ENCODE peak calls at places on chromosomes 7 and 10, in seven cellular contexts. P is body of pancreas; F is right cardiac atrium; S is IMR-90; Q is effector memory CD4-positive, alpha-beta T cell; W is heart left ventricle; R is upper lobe of right lung. J is an unnamed sample. For H3K27me3, the result is how much of the 10 kb centered on the place peaks cover.

GRCh38 chr7:105439174-105439893 is 50.6 kb upstream of the SRPK2 start:
- DNase-seq in S (peak), Q (no peak), W (no peak), F (no peak), R (peak), P (no peak), J (no peak)

GRCh38 chr7:50068850-50069551 is 24.0 kb downstream of the ZPBP start:
- DNase-seq in W (peak), P (peak), Q (no peak), F (no peak), R (no peak), S (no peak), J (no peak)

GRCh38 chr10:117543245-117543998 is 876 bp downstream of the EMX2 start:
- DNase-seq in F (peak), S (no peak), Q (no peak), W (no peak), P (no peak), R (no peak), J (no peak)

GRCh38 chr10:106609867-106610266 is 554.6 kb downstream of the SORCS1 start:
- DNase-seq in F (no peak), P (no peak), S (no peak), Q (no peak), W (no peak), R (no peak), J (no peak)

GRCh38 chr10:86585037-86585725 is 63.6 kb upstream of the WAPL start:
- DNase-seq in F (peak), P (peak), R (peak), S (peak), Q (peak), W (peak), J (peak)

GRCh38 chr10:111323567-111323966 is 246.7 kb downstream of the ADRA2A start:
- DNase-seq in P (no peak), W (no peak), Q (no peak), R (no peak), F (no peak), S (no peak), J (no peak)

GRCh38 chr7:92402920-92403759 is 44.1 kb upstream of the GATAD1 start:
- DNase-seq in F (no peak), R (no peak), P (no peak), Q (no peak), W (no peak), S (peak), J (no peak)

GRCh38 chr10:79488303-79488702 is 24.0 kb upstream of the EIF5AL1 start:
- DNase-seq in R (no peak), W (peak), S (peak), Q (no peak), F (peak), P (no peak), J (peak)

GRCh38 chr10:121405096-121405495 is 193.1 kb downstream of the FGFR2 start:
- DNase-seq in Q (no peak), R (no peak), S (no peak), F (peak), W (no peak), P (no peak), J (peak)

GRCh38 chr10:72260215-72260587 is 13.5 kb upstream of the DDIT4 start:
- DNase-seq in P (no peak), R (no peak), Q (no peak), S (no peak), W (peak), F (no peak), J (no peak)

GRCh38 chr10:88346151-88346977 is 236.8 kb downstream of the RNLS start:
- DNase-seq in P (no peak), W (no peak), Q (no peak), F (no peak), S (no peak), R (no peak), J (no peak)

GRCh38 chr10:117929321-117930067 is 117.2 kb downstream of the RAB11FIP2 start:
- DNase-seq in F (no peak), W (no peak), Q (no peak), P (no peak), S (no peak), R (no peak), J (no peak)

GRCh38 chr10:79983286-79983909 is 34.5 kb upstream of the SFTPD start:
- DNase-seq in F (peak), Q (no peak), R (no peak), W (no peak), S (no peak), P (no peak), J (no peak)

GRCh38 chr10:42544945-42545344 is 93.4 kb downstream of the ZNF33B start:
- DNase-seq in S (no peak), P (no peak), W (no peak), R (no peak), Q (no peak), F (no peak), J (no peak)

GRCh38 chr7:26603631-26604030 is 260.8 kb downstream of the SKAP2 start:
- DNase-seq in Q (no peak), S (no peak), P (no peak), W (no peak), R (no peak), F (no peak), J (no peak)

GRCh38 chr10:8485032-8485431 is 430.5 kb downstream of the GATA3 start:
- DNase-seq in P (no peak), W (no peak), R (no peak), Q (no peak), F (no peak), S (no peak), J (no peak)

GRCh38 chr10:30210296-30210695 is 138.8 kb downstream of the MTPAP start:
- DNase-seq in W (no peak), S (no peak), P (no peak), Q (no peak), R (no peak), F (no peak), J (no peak)

DNA sequence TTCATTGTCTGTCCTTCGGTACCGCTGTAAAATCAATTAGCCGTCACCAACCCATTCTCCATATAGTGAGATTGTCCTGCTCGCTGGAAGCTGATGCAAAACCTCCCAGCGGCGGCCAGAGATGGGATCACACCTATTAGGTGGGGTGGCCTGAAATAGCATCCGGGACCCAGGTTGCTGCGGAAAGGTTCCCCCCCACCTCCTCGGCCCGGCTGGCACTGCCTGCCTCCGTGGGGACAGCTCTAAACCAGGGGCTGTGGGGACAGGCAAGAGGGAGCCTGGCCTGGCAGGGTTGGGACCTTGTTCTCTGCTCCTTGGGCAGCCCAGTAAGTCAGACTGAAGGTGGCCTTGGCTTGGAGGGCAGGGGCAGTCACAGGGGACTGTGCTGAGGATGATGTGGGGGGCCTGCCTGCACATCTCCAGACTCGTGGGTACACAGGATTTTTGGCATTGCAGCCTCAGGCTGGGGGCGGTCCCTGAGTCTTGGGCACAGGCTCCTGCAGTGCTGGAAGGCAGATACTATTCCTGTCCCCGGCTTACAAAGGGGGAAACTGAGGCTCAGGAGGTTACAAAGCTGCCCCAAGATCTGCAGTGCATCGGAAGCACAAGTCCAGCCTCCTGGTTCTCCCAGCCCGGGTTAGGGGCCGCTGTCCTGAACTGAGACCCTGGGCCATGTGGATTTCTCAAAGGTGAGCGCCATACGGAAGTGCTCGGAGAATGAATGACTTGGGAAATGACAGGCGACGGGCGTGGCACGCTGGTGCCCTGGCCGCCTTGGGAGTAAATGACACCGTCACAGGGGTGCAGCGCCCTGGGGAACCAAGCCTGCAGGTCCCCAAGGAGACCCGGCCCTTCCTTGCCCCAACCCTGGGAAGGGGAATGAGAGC is 65.6 kb downstream of the UNCX start:
- DNase-seq in W (no peak), S (no peak), F (peak), R (no peak), Q (no peak), P (no peak), J (no peak)
- H3K27me3 ChIP-seq in W (under half), S (half or more), F (under half), R (half or more), Q (under half), P (under half), J (under half)

GRCh38 chr7:44307301-44307900 is 18.0 kb downstream of the CAMK2B start:
- DNase-seq in R (peak), Q (no peak), P (no peak), F (peak), W (no peak), S (peak), J (peak)

GRCh38 chr7:44308741-44309270 is 16.6 kb downstream of the CAMK2B start:
- DNase-seq in S (no peak), F (peak), W (no peak), Q (no peak), P (no peak), R (peak), J (peak)

GRCh38 chr7:44306608-44307007 is 18.8 kb downstream of the CAMK2B start:
- DNase-seq in P (no peak), R (no peak), F (peak), W (no peak), S (no peak), Q (no peak), J (peak)

GRCh38 chr7:44309271-44310091 is 15.9 kb downstream of the CAMK2B start:
- DNase-seq in R (peak), P (peak), W (no peak), F (peak), S (peak), Q (no peak), J (peak)

DNA sequence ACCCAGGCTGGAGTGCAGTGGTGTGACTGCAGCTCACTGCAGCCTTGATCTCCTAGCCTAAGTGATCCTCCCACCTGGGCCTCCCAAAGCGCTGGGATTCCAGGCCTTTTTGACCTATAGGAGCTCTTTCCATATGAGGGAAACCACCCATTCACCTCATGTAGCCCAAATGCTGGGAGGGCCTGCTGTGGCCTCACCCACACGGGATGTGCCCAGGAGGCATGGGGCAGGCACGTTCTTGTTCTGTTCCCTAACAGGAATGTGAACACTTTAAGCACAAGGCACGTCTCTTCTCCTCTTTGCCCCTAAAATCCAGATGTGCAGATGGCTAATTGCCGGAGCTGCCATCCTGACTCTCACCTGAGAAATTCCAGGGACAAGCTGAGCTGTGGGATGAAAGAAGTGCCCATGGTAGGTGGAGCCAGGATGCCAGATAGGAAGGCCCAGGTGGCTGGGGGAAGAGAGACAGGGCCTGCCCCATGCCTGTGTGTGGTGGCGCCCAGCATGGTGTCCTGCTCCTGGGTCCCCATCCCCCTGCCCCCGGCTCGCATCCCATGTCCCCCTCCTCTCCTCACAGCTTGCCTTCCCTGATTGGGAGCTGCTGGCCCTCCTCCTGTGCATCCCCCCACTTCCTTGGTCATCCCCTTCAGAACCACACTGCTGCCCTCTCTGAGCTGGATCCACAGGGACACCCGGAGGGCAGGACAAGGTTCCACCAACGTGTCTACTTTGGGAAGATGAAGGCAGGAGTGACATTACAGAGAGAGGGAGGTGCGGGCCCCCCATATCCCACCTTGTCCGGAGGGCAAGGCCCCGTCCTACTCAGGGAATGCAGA is 17.3 kb downstream of the CAMK2B start:
- DNase-seq in Q (no peak), S (no peak), W (no peak), F (peak), P (no peak), R (peak), J (peak)
- H3K27me3 ChIP-seq in Q (under half), S (under half), W (under half), F (under half), P (under half), R (under half), J (under half)

GRCh38 chr10:131897297-131897899 is 3.4 kb upstream of the PPP2R2D start:
- DNase-seq in P (no peak), R (no peak), W (no peak), S (no peak), Q (no peak), F (no peak), J (no peak)
- H3K27me3 ChIP-seq in P (under half), R (under half), W (under half), S (under half), Q (under half), F (under half), J (under half)

GRCh38 chr7:44698046-44698580 is 50.5 kb upstream of the ZMIZ2 start:
- DNase-seq in S (no peak), F (no peak), W (no peak), P (no peak), R (no peak), Q (no peak), J (no peak)
- H3K27me3 ChIP-seq in S (under half), F (under half), W (under half), P (under half), R (under half), Q (under half), J (under half)

DNA sequence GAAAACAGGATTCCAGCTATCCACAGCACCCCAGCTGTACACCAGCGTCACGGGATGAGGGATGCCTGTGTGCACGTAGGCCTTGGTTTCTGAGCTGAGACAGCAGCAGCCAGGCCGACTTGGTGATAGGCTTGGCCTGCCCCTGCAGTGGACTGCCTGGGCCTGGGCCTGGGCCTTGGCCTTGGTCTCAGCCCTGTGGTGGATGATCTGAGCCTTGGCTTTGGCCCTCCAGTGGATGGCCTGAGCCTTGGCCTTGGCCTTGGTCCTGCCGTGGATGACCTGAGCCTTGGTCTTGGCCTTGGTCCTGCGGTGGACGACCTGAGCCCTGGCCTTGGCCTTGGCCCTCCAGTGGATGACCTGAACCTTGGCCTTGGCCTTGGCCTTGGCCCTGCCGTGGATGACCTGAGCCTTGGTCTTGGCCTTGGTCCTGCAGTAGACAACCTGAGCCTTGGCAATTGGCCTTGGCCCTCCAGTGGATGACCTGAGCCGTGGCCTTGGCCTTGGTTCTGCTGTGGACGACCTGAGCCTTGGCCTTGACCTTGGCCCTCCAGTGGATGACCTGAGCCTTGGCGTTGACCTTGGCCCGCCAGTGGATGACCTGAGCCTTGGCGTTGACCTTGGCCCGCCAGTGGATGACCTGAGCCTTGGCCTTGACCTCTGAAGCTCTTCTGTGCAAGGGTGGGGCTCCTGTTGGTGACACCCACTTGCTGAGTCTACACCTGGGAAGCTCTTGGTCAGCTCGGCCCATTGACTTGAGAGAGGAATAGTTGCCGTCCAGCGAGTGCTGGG is 93.8 kb downstream of the CUX1 start:
- DNase-seq in W (no peak), S (peak), P (no peak), Q (no peak), F (peak), R (peak), J (peak)
- H3K27me3 ChIP-seq in W (under half), S (under half), P (under half), Q (under half), F (under half), R (under half), J (under half)

DNA sequence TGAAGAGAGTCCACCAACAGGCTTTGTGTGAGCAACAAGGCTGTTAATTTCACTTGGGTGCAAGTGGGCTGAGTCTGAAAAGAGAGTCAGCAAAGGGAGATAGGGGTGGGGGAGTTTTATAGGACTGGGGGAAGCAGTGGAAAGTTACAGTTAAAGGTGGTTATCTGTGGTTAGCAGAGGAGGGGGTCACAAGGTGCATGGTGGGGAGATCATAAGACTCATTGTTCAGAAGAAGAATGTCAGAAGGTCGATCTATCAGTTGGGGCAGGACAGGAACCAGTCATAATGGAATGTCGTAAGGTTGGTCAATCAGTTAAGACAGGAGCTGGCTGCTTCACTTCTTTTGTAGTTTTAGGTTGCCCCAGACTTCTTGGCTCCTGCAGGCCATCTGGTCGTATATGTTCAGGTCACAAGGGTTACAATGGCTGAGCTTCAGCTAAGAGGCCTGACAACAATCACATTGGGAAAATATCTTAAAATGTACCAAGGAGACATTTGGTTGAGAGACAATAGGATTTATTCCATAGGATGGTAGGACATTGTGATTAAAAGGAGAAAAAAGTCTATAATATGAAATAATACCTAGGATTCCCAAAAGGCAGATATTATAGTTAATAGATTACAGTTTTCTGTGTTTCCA is 356.4 kb downstream of the ANKRD7 start:
- DNase-seq in P (no peak), F (no peak), W (no peak), R (no peak), Q (no peak), S (no peak), J (no peak)
- H3K27me3 ChIP-seq in P (under half), F (under half), W (under half), R (under half), Q (under half), S (under half), J (under half)